ENCODE peak calls at places on chromosomes 6 and 20, in four cellular contexts. One of them, this sample, is unnamed.

GRCh38 chr20:41559658-41560057 is 58.5 kb downstream of the CHD6 start:
- DNase-seq in Panc1: no peak
- DNase-seq in GM12878: no peak
- DNase-seq in HCT116: no peak
- DNase-seq in this sample: no peak

GRCh38 chr6:90319044-90319443 is 22.4 kb upstream of the BACH2 start:
- DNase-seq in Panc1: no peak
- DNase-seq in GM12878: no peak
- DNase-seq in HCT116: no peak
- DNase-seq in this sample: no peak

GRCh38 chr20:44382641-44383040 is 27.1 kb downstream of the HNF4A start:
- DNase-seq in Panc1: no peak
- DNase-seq in GM12878: no peak
- DNase-seq in HCT116: no peak
- DNase-seq in this sample: no peak

GRCh38 chr6:159691133-159691962 is 1.7 kb downstream of the SOD2 start:
- DNase-seq in Panc1: peak
- DNase-seq in GM12878: peak
- DNase-seq in HCT116: peak
- DNase-seq in this sample: peak

GRCh38 chr6:79657238-79657637 is 26.1 kb downstream of the SH3BGRL2 start:
- DNase-seq in Panc1: no peak
- DNase-seq in GM12878: no peak
- DNase-seq in HCT116: no peak
- DNase-seq in this sample: no peak

GRCh38 chr6:40882321-40882720 is 156.7 kb downstream of the UNC5CL start:
- DNase-seq in Panc1: no peak
- DNase-seq in GM12878: no peak
- DNase-seq in HCT116: no peak
- DNase-seq in this sample: no peak

GRCh38 chr6:73180718-73181619 is 44.3 kb downstream of the KHDC1L start:
- DNase-seq in Panc1: peak
- DNase-seq in GM12878: peak
- DNase-seq in HCT116: peak
- DNase-seq in this sample: peak

GRCh38 chr6:137926985-137927384 is 59.9 kb downstream of the TNFAIP3 start:
- DNase-seq in Panc1: no peak
- DNase-seq in GM12878: no peak
- DNase-seq in HCT116: no peak
- DNase-seq in this sample: no peak

GRCh38 chr6:56649782-56650181 is 7.1 kb upstream of the DST start:
- DNase-seq in Panc1: no peak
- DNase-seq in GM12878: no peak
- DNase-seq in HCT116: no peak
- DNase-seq in this sample: no peak

GRCh38 chr6:34553146-34553545 is 3.0 kb downstream of the SPDEF start:
- DNase-seq in Panc1: no peak
- DNase-seq in GM12878: no peak
- DNase-seq in HCT116: no peak
- DNase-seq in this sample: no peak

GRCh38 chr20:53582574-53583351 is 10.9 kb downstream of the ZNF217 start:
- DNase-seq in Panc1: no peak
- DNase-seq in GM12878: no peak
- DNase-seq in HCT116: no peak
- DNase-seq in this sample: peak

GRCh38 chr20:2379511-2380229 is 1.0 kb upstream of the TGM6 start:
- DNase-seq in Panc1: no peak
- DNase-seq in GM12878: no peak
- DNase-seq in HCT116: no peak
- DNase-seq in this sample: peak

GRCh38 chr6:7721654-7722053 is 4.2 kb upstream of the BMP6 start:
- DNase-seq in Panc1: no peak
- DNase-seq in GM12878: no peak
- DNase-seq in HCT116: peak
- DNase-seq in this sample: no peak

GRCh38 chr6:13014551-13015378 is 298.2 kb downstream of the PHACTR1 start:
- DNase-seq in Panc1: no peak
- DNase-seq in GM12878: no peak
- DNase-seq in HCT116: no peak
- DNase-seq in this sample: no peak

GRCh38 chr20:21004386-21005076 is 101.6 kb downstream of the LINC00237 start:
- DNase-seq in Panc1: no peak
- DNase-seq in GM12878: no peak
- DNase-seq in HCT116: no peak
- DNase-seq in this sample: no peak

GRCh38 chr6:156881687-156882629 is 104.8 kb downstream of the ARID1B start:
- DNase-seq in Panc1: no peak
- DNase-seq in GM12878: no peak
- DNase-seq in HCT116: no peak
- DNase-seq in this sample: no peak

GRCh38 chr6:169034523-169035167 is 219.0 kb downstream of the THBS2 start:
- DNase-seq in Panc1: no peak
- DNase-seq in GM12878: no peak
- DNase-seq in HCT116: no peak
- DNase-seq in this sample: no peak

GRCh38 chr6:166798652-166799051 is 157.7 kb downstream of the RNASET2 start:
- DNase-seq in Panc1: no peak
- DNase-seq in GM12878: no peak
- DNase-seq in HCT116: no peak
- DNase-seq in this sample: no peak

GRCh38 chr20:31670371-31671228 is 32.9 kb downstream of the COX4I2 start:
- DNase-seq in Panc1: no peak
- DNase-seq in GM12878: no peak
- DNase-seq in HCT116: no peak
- DNase-seq in this sample: no peak

GRCh38 chr6:157177731-157178336 is 145.5 kb downstream of the TMEM242 start:
- DNase-seq in Panc1: no peak
- DNase-seq in GM12878: no peak
- DNase-seq in HCT116: no peak
- DNase-seq in this sample: no peak

GRCh38 chr6:152089992-152090391 is 282.5 kb downstream of the ESR1 start:
- DNase-seq in Panc1: no peak
- DNase-seq in GM12878: no peak
- DNase-seq in HCT116: no peak
- DNase-seq in this sample: no peak

DNA sequence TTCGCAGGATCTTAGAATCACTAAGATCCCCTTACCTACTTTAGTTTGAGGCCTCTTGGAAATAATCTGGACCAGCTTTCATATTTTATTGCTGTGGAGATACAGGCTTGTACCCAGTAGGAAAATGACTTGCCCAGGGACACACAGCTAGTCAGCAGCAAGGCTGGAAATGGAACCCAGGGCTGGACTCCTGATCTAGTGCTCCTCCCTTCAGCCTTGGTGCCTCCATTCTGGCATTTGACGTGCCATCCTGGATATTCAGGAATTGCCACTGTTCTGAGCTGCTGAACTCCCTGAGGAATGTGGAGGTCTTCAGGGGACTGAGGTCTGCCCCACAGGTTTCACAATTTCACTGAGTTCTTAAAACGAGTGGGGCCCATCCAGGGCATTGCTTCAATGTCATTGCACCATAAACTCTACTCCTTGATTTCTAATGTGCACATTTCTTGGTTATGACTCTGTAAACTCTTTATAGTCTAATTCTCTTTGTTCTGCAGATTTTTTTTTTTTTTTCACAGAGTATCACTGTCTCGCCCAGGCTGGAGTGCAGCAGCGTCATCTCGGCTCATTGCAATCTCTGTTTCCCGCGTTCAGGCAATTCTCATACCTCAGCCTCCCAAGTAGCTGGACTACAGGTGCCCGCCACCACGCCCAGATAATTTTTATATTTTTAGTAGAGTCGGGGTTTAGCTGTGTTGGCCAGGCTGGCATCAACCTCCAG is 26.7 kb upstream of the CDKN1A start:
- DNase-seq in Panc1: no peak
- DNase-seq in GM12878: no peak
- DNase-seq in HCT116: no peak
- DNase-seq in this sample: no peak
- TF ChIP-seq POLR2AphosphoS5 in Panc1: no peak
- TF ChIP-seq POLR2AphosphoS5 in GM12878: no peak
- TF ChIP-seq POLR2AphosphoS5 in HCT116: no peak
- TF ChIP-seq POLR2AphosphoS5 in this sample: no peak

DNA sequence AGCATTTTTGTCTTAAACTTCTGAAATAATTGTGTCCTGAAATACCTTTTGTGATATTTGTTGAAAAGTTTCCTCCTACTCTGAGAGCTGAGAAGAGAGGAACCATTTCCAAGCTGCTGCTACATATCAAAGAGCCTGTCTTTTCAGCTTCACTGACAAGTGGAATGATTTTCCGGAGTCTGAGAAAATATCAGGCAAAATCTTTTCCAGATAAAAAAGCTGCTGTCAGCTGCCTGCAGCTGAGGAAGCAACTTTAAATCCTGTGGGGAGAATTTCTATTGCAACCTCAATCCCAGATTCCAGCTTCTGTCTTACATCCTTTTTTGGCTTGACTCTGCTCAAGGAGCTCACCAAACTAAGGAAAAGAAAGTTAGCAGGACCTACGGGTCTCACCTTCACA is 904.3 kb downstream of the PHF3 start:
- DNase-seq in Panc1: no peak
- DNase-seq in GM12878: no peak
- DNase-seq in HCT116: no peak
- DNase-seq in this sample: no peak
- TF ChIP-seq REST in Panc1: no peak
- TF ChIP-seq REST in GM12878: no peak
- TF ChIP-seq REST in HCT116: no peak
- TF ChIP-seq REST in this sample: no peak

GRCh38 chr20:48721324-48722001 is 106.3 kb downstream of the PREX1 start:
- DNase-seq in Panc1: no peak
- DNase-seq in GM12878: no peak
- DNase-seq in HCT116: no peak
- DNase-seq in this sample: no peak

GRCh38 chr20:48722002-48722731 is 105.6 kb downstream of the PREX1 start:
- DNase-seq in Panc1: no peak
- DNase-seq in GM12878: no peak
- DNase-seq in HCT116: no peak
- DNase-seq in this sample: peak

GRCh38 chr20:48724891-48725588 is 102.8 kb downstream of the PREX1 start:
- DNase-seq in Panc1: no peak
- DNase-seq in GM12878: no peak
- DNase-seq in HCT116: no peak
- DNase-seq in this sample: no peak

GRCh38 chr20:48723308-48724264 is 104.2 kb downstream of the PREX1 start:
- DNase-seq in Panc1: no peak
- DNase-seq in GM12878: no peak
- DNase-seq in HCT116: no peak
- DNase-seq in this sample: peak

DNA sequence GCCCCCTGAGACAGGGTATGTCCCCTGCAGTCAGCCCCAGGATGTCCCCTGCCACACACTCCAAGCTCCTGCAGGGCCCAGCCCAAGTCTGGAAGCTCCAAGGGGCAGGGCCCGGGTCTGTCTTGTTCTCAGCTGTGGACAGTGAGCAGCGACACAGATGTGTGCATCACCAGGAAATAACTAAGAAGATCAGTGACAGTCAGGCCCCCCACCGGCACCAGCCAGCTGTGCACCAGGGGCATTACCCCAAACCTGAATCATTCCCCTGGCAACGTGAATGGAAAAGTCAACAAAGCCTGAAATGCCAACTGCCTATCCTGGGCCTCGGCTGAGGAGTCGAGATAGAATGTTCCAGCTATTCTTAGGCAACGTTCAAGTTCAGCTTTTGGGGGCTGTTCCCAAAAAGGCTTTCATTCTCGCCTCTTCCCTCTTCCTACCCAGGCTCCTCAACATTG is 105.0 kb downstream of the PREX1 start:
- DNase-seq in Panc1: no peak
- DNase-seq in GM12878: no peak
- DNase-seq in HCT116: no peak
- DNase-seq in this sample: peak
- TF ChIP-seq POLR2AphosphoS5 in Panc1: no peak
- TF ChIP-seq POLR2AphosphoS5 in GM12878: no peak
- TF ChIP-seq POLR2AphosphoS5 in HCT116: no peak
- TF ChIP-seq POLR2AphosphoS5 in this sample: no peak

GRCh38 chr6:54070025-54070424 is 41.2 kb upstream of the MLIP start:
- DNase-seq in Panc1: no peak
- DNase-seq in GM12878: no peak
- DNase-seq in HCT116: no peak
- DNase-seq in this sample: no peak
- TF ChIP-seq REST in Panc1: no peak
- TF ChIP-seq REST in GM12878: no peak
- TF ChIP-seq REST in HCT116: no peak
- TF ChIP-seq REST in this sample: no peak

GRCh38 chr20:46558511-46558959 is 8.1 kb upstream of the OCSTAMP start:
- DNase-seq in Panc1: peak
- DNase-seq in GM12878: no peak
- DNase-seq in HCT116: no peak
- DNase-seq in this sample: no peak
- TF ChIP-seq POLR2AphosphoS5 in Panc1: no peak
- TF ChIP-seq POLR2AphosphoS5 in GM12878: no peak
- TF ChIP-seq POLR2AphosphoS5 in HCT116: no peak
- TF ChIP-seq POLR2AphosphoS5 in this sample: no peak

DNA sequence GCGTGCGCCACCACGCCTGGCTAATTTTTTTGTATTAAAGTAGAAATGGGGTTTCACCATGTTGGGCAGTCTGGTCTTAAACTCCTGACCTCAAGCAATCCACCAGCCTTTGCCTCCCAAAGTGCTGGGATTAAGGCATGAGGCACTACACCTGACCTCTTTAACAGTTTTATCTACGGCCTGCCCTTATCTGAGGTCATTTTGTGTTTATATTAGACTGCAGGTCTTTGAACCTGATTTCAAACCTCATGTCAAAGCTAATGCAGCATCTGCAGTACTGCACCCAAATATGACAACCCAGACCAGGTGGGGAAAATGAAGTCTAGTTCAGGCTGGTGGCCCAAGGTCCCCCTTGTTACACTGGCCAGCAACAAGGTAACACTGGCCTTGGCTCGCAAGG is 89.3 kb upstream of the ARMC2 start:
- DNase-seq in Panc1: no peak
- DNase-seq in GM12878: no peak
- DNase-seq in HCT116: no peak
- DNase-seq in this sample: no peak
- TF ChIP-seq REST in Panc1: no peak
- TF ChIP-seq REST in GM12878: no peak
- TF ChIP-seq REST in HCT116: no peak
- TF ChIP-seq REST in this sample: no peak

GRCh38 chr6:2751871-2752270 is 1.1 kb upstream of the MYLK4 start:
- DNase-seq in Panc1: no peak
- DNase-seq in GM12878: no peak
- DNase-seq in HCT116: no peak
- DNase-seq in this sample: no peak
- TF ChIP-seq POLR2AphosphoS5 in Panc1: no peak
- TF ChIP-seq POLR2AphosphoS5 in GM12878: no peak
- TF ChIP-seq POLR2AphosphoS5 in HCT116: no peak
- TF ChIP-seq POLR2AphosphoS5 in this sample: no peak

GRCh38 chr6:31834367-31834703 is 6.8 kb downstream of the HSPA1B start:
- DNase-seq in Panc1: no peak
- DNase-seq in GM12878: peak
- DNase-seq in HCT116: peak
- DNase-seq in this sample: peak
- TF ChIP-seq REST in Panc1: no peak
- TF ChIP-seq REST in GM12878: no peak
- TF ChIP-seq REST in HCT116: no peak
- TF ChIP-seq REST in this sample: no peak

GRCh38 chr6:44260451-44261297 is 3.3 kb upstream of the SLC35B2 start:
- DNase-seq in Panc1: no peak
- DNase-seq in GM12878: no peak
- DNase-seq in HCT116: no peak
- DNase-seq in this sample: no peak
- TF ChIP-seq POLR2AphosphoS5 in Panc1: no peak
- TF ChIP-seq POLR2AphosphoS5 in GM12878: peak
- TF ChIP-seq POLR2AphosphoS5 in HCT116: no peak
- TF ChIP-seq POLR2AphosphoS5 in this sample: no peak

This sample was measured in HL-60.